ENCODE peak calls at places on chromosomes 3 and 15, in eight cellular contexts. A is Panc1, G is upper lobe of left lung, T is spleen, P is breast epithelium, R is sigmoid colon, U is K562, Q is suprapubic skin. X is an unnamed sample.
A peak's percentile ranks its signal among the peaks of the same experiment; 100 is the strongest.

GRCh38 chr15:45023659-45024320 is 795 bp downstream of the SORD start:
- DNase-seq in R (no peak), P (no peak), Q (no peak), G (no peak), A (no peak), T (no peak), U (peak; percentile 32), X (no peak)

GRCh38 chr3:59425942-59426341 is 376.1 kb upstream of the CFAP20DC start:
- DNase-seq in G (no peak), Q (no peak), P (no peak), U (no peak), T (no peak), R (no peak), A (no peak), X (no peak)

GRCh38 chr3:194620192-194620591 is 13.0 kb downstream of the TMEM44 start:
- DNase-seq in U (no peak), T (no peak), A (no peak), G (no peak), P (no peak), R (no peak), Q (no peak), X (no peak)

GRCh38 chr3:128493221-128494151 is 485 bp upstream of the GATA2 start:
- DNase-seq in T (peak; percentile 70), R (peak; percentile 65), G (no peak), Q (peak; percentile 78), U (no peak), P (no peak), A (no peak), X (no peak)

GRCh38 chr3:151856106-151856505 is 17.3 kb upstream of the SUCNR1 start:
- DNase-seq in P (no peak), U (no peak), A (no peak), R (no peak), T (no peak), Q (no peak), G (no peak), X (no peak)

GRCh38 chr3:43537206-43537605 is 84.6 kb downstream of the ANO10 start:
- DNase-seq in G (no peak), A (no peak), Q (no peak), U (no peak), T (no peak), R (no peak), P (no peak), X (no peak)

GRCh38 chr15:62153228-62153627 is 11.9 kb downstream of the C2CD4B start:
- DNase-seq in R (no peak), G (no peak), A (no peak), U (no peak), T (no peak), Q (no peak), P (no peak), X (no peak)

GRCh38 chr15:91956026-91956723 is 102.7 kb downstream of the SLCO3A1 start:
- DNase-seq in R (no peak), A (no peak), T (no peak), Q (no peak), U (no peak), P (no peak), G (no peak), X (peak; percentile 36)

GRCh38 chr3:134655706-134656105 is 4.9 kb upstream of the KY start:
- DNase-seq in R (no peak), T (no peak), U (no peak), P (no peak), G (no peak), Q (no peak), A (no peak), X (no peak)

GRCh38 chr15:58627046-58627445 is 122.5 kb downstream of the ADAM10 start:
- DNase-seq in R (no peak), T (no peak), G (no peak), P (no peak), Q (no peak), U (no peak), A (no peak), X (no peak)

GRCh38 chr3:195752538-195753331 is 32.0 kb downstream of the MUC20 start:
- DNase-seq in U (peak; percentile 39), R (no peak), A (no peak), T (peak; percentile 42), G (peak; percentile 53), P (no peak), Q (no peak), X (no peak)

GRCh38 chr3:12756185-12756584 is 2.9 kb downstream of the TMEM40 start:
- DNase-seq in T (no peak), G (no peak), A (no peak), P (no peak), U (no peak), Q (no peak), R (no peak), X (no peak)

GRCh38 chr3:174862101-174862500 is 3.0 kb downstream of the NAALADL2 start:
- DNase-seq in U (no peak), Q (no peak), A (peak; percentile 8), T (no peak), P (peak; percentile 53), R (no peak), G (no peak), X (peak; percentile 11)

GRCh38 chr15:80266745-80267144 is 14.7 kb upstream of the CTXND1 start:
- DNase-seq in R (peak; percentile 39), T (no peak), Q (no peak), G (no peak), P (no peak), U (no peak), A (no peak), X (no peak)

DNA sequence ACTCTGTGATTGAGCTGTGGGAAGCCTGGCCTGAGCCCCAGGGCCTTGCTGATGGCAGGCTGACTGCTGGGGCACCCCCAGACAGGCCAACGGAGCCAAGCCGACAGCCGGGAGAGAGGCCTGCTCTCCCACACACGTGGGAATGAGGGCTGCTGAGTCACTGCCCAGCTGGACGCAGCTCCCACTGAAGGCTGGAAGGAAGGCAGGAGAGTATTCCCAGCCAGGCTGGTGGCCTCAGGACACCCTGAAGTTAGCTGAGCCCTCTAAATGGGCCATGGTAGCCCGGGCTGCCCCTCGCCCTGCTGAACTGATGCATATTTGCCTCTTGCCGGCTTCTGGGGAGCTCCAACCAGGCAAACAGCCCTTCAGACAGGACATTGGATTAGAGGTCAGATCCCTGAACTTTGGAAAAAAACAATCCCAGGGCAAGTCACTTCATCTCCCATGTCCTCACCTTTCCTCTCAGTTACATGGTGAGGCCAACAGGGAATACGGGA is 98.1 kb upstream of the TLE3 start:
- DNase-seq in A (no peak), R (peak; percentile 93), U (peak; percentile 30), P (peak; percentile 61), T (no peak), Q (no peak), G (peak; percentile 80), X (peak; percentile 48)
- TF ChIP-seq POLR2AphosphoS5 in A (peak; percentile 46), R (peak; percentile 64), U (no peak), P (peak; percentile 19), T (peak; percentile 68), Q (no peak), G (peak; percentile 41), X (peak; percentile 23)

DNA sequence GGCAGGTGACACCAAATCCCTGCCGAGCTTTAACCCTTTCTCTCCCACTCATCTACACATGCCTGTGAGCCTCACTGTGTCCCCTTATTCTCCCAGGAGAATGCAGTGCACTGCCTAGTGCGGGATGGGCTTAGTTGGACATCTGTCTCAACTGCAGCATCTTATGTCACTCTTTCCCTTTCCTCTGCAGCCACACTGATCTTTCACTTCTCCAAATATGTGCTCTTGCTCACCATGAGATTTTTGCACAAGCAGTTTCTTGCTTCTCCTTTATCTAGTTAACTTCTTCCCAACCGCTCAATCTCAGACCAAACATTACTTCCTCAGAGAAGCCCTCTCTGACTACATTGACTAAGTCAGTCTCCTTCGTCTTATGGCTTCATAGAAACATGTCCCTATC is 292.3 kb downstream of the KBTBD8 start:
- DNase-seq in T (no peak), P (no peak), U (no peak), R (no peak), G (no peak), A (no peak), Q (no peak), X (no peak)
- H3K4me3 ChIP-seq in T (no peak overlapping the region), P (no peak overlapping the region), U (no peak overlapping the region), R (no peak overlapping the region), G (no peak overlapping the region), A (no peak overlapping the region), Q (no peak overlapping the region), X (no peak overlapping the region)

GRCh38 chr3:83895892-83896291 is 1062.9 kb upstream of the CADM2 start:
- DNase-seq in Q (no peak), G (no peak), A (no peak), P (no peak), U (no peak), R (no peak), T (no peak), X (no peak)

GRCh38 chr3:83894223-83894622 is 1064.6 kb upstream of the CADM2 start:
- DNase-seq in T (no peak), A (no peak), Q (no peak), R (no peak), U (no peak), G (no peak), P (no peak), X (no peak)

GRCh38 chr3:83890039-83890762 is 1068.6 kb upstream of the CADM2 start:
- DNase-seq in P (no peak), Q (no peak), U (no peak), R (no peak), G (no peak), T (no peak), A (no peak), X (no peak)

DNA sequence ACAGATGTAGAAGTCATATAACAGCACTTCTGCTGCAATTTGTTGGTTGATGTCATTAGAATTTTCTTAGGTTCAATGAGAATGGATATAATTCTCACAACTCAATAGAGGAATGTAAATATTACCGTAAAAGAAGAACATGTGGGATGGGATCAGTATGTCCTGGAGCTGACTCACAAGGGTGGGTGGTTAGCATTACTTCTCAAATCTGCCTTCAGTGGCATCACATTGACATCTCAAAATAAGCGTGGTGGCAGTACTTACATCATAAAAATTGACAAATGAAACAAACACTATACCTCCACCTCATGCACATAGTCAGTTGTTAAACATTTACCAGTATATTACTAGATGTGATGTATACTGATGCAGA is 1068.0 kb upstream of the CADM2 start:
- DNase-seq in U (no peak), R (no peak), A (no peak), Q (no peak), T (no peak), G (no peak), P (no peak), X (no peak)
- H3K4me1 ChIP-seq in U (no peaks in the 10 kb centered on the region), R (no peaks in the 10 kb centered on the region), A (no peaks in the 10 kb centered on the region), Q (no peaks in the 10 kb centered on the region), T (no peaks in the 10 kb centered on the region), G (no peaks in the 10 kb centered on the region), P (no peaks in the 10 kb centered on the region), X (no peaks in the 10 kb centered on the region)

GRCh38 chr3:120418446-120418845 is 32.3 kb downstream of the FSTL1 start:
- DNase-seq in P (no peak), U (no peak), R (no peak), T (no peak), A (no peak), G (no peak), Q (no peak), X (no peak)

GRCh38 chr3:120419797-120420196 is 31.0 kb downstream of the FSTL1 start:
- DNase-seq in T (no peak), A (no peak), R (peak; percentile 79), G (no peak), U (no peak), Q (no peak), P (no peak), X (no peak)

GRCh38 chr3:120420360-120420759 is 30.4 kb downstream of the FSTL1 start:
- DNase-seq in T (no peak), Q (no peak), U (no peak), A (no peak), G (no peak), P (no peak), R (no peak), X (no peak)

GRCh38 chr3:120417272-120417911 is 33.4 kb downstream of the FSTL1 start:
- DNase-seq in G (no peak), A (peak; percentile 84), U (peak; percentile 87), Q (peak; percentile 91), P (peak; percentile 90), T (peak; percentile 93), R (peak; percentile 96), X (peak; percentile 94)

GRCh38 chr3:120418866-120419490 is 31.8 kb downstream of the FSTL1 start:
- DNase-seq in U (peak; percentile 8), P (no peak), R (no peak), G (no peak), A (peak; percentile 12), Q (no peak), T (no peak), X (peak; percentile 72)
- TF ChIP-seq POLR2AphosphoS5 in U (no peak), P (no peak), R (no peak), G (no peak), A (no peak), Q (no peak), T (no peak), X (peak; percentile 67)